ENCODE peak calls at places on chromosomes 3 and 15, in five cellular contexts. U, F, E, O and Q are unnamed samples.
A peak's percentile ranks its signal among the peaks of the same experiment; 100 is the strongest.

GRCh38 chr15:90201944-90202375 is 830 bp downstream of the SEMA4B start:
- DNase-seq in U (no peak), F (no peak), E (no peak), O (no peak), Q (peak; percentile 27)

GRCh38 chr3:192121921-192122320 is 605.4 kb downstream of the FGF12 start:
- DNase-seq in U (peak; percentile 78), F (no peak), E (no peak), O (no peak), Q (no peak)

GRCh38 chr3:10599444-10599843 is 94.1 kb upstream of the ATP2B2 start:
- DNase-seq in U (peak; percentile 45), F (no peak), E (no peak), O (no peak), Q (no peak)

GRCh38 chr15:58549013-58549779 is 117.4 kb downstream of the LIPC start:
- DNase-seq in U (no peak), F (no peak), E (no peak), O (no peak), Q (no peak)

GRCh38 chr3:71414189-71414924 is 169.2 kb downstream of the FOXP1 start:
- DNase-seq in U (no peak), F (no peak), E (no peak), O (no peak), Q (no peak)

GRCh38 chr3:35639251-35640185 is at the start of gene ARPP21:
- DNase-seq in U (peak; percentile 34), F (peak; percentile 0), E (no peak), O (no peak), Q (no peak)

GRCh38 chr3:52072020-52072419 is 15.6 kb upstream of the DUSP7 start:
- DNase-seq in U (no peak), F (no peak), E (no peak), O (no peak), Q (no peak)

GRCh38 chr3:117524890-117525289 is 815.3 kb downstream of the TUSC7 start:
- DNase-seq in U (no peak), F (peak; percentile 68), E (peak; percentile 71), O (no peak), Q (peak; percentile 72)

GRCh38 chr15:80584561-80584964 is 110.5 kb upstream of the ABHD17C start:
- DNase-seq in U (no peak), F (no peak), E (no peak), O (no peak), Q (no peak)

GRCh38 chr3:111751961-111752360 is 107.1 kb upstream of the PHLDB2 start:
- DNase-seq in U (no peak), F (peak; percentile 80), E (no peak), O (no peak), Q (peak; percentile 53)

GRCh38 chr3:148435534-148435933 is 262.2 kb upstream of the AGTR1 start:
- DNase-seq in U (no peak), F (no peak), E (no peak), O (no peak), Q (no peak)

GRCh38 chr15:62390793-62391543 is 225.9 kb upstream of the C2CD4B start:
- DNase-seq in U (no peak), F (peak; percentile 33), E (no peak), O (no peak), Q (peak; percentile 70)

GRCh38 chr3:46854543-46854942 is 8.7 kb downstream of the MYL3 start:
- DNase-seq in U (no peak), F (no peak), E (no peak), O (no peak), Q (no peak)

GRCh38 chr3:149902498-149903139 is 68.1 kb downstream of the PFN2 start:
- DNase-seq in U (no peak), F (peak; percentile 6), E (no peak), O (no peak), Q (peak; percentile 39)

GRCh38 chr15:57335326-57336118 is 40.8 kb upstream of the CGNL1 start:
- DNase-seq in U (no peak), F (no peak), E (no peak), O (no peak), Q (no peak)

GRCh38 chr3:52848617-52849016 is 13.8 kb upstream of the MUSTN1 start:
- DNase-seq in U (no peak), F (peak; percentile 80), E (no peak), O (no peak), Q (peak; percentile 87)